ENCODE peak calls at places on chromosomes 4 and X, in nine cellular contexts. S is GM23338, I is prostate gland, T is stomach, A is HCT116, E is GM12878, H is endothelial cell of umbilical vein, N is breast epithelium, C is Panc1. B is an unnamed sample.
A peak's percentile ranks its signal among the peaks of the same experiment; 100 is the strongest.

GRCh38 chr4:145132521-145133098 is 34.5 kb downstream of the ABCE1 start:
- DNase-seq in E (peak; percentile 53), H (peak; percentile 91), A (no peak), C (no peak), T (no peak), I (no peak), N (no peak), S (no peak), B (peak; percentile 3)

GRCh38 chr4:152734699-152735050 is 44.9 kb downstream of the TIGD4 start:
- DNase-seq in E (no peak), N (no peak), H (no peak), I (no peak), C (no peak), S (no peak), A (no peak), T (no peak), B (no peak)

GRCh38 chr4:22090655-22091350 is 142.2 kb upstream of the KCNIP4 start:
- DNase-seq in I (no peak), S (peak; percentile 13), H (no peak), T (no peak), A (no peak), E (no peak), N (no peak), C (no peak), B (no peak)

GRCh38 chr4:166153539-166153938 is 280.5 kb downstream of the TLL1 start:
- DNase-seq in A (no peak), S (no peak), I (no peak), E (no peak), H (no peak), T (no peak), C (no peak), N (no peak), B (peak; percentile 64)

GRCh38 chr4:176335421-176335820 is 15.7 kb downstream of the SPCS3 start:
- DNase-seq in N (no peak), H (no peak), S (no peak), T (no peak), I (no peak), E (no peak), C (no peak), A (no peak), B (no peak)

GRCh38 chr4:24228692-24229091 is 338.8 kb upstream of the PPARGC1A start:
- DNase-seq in C (no peak), H (no peak), T (no peak), N (no peak), A (no peak), E (no peak), I (no peak), S (no peak), B (no peak)

GRCh38 chr4:76373919-76374552 is 46.9 kb downstream of the CCDC158 start:
- DNase-seq in C (no peak), I (peak; percentile 28), S (no peak), N (no peak), E (no peak), A (no peak), T (no peak), H (peak; percentile 83), B (no peak)

GRCh38 chr4:81142744-81143143 is 72.3 kb downstream of the PRKG2 start:
- DNase-seq in S (no peak), E (no peak), T (no peak), N (no peak), C (no peak), I (no peak), A (no peak), H (no peak), B (no peak)

GRCh38 chr4:88791274-88791673 is 93.6 kb upstream of the NAP1L5 start:
- DNase-seq in S (peak; percentile 36), E (no peak), I (no peak), T (no peak), A (peak; percentile 13), N (no peak), C (no peak), H (peak; percentile 44), B (no peak)

GRCh38 chrX:52263417-52263816 is 78.7 kb downstream of the MAGED4 start:
- DNase-seq in C (no peak), A (no peak), I (no peak), H (no peak), S (no peak), T (no peak), E (no peak), N (no peak), B (no peak)

GRCh38 chrX:1661048-1661921 is 46.4 kb downstream of the ASMT start:
- DNase-seq in S (peak; percentile 96), N (no peak), C (no peak), E (peak; percentile 98), T (peak; percentile 46), H (no peak), A (peak; percentile 60), I (peak; percentile 9), B (no peak)
- TF ChIP-seq POLR2AphosphoS5 in S (no peak), N (no peak), C (no peak), E (no peak), T (no peak), H (no peak), A (no peak), I (no peak), B (no peak)

GRCh38 chrX:40544343-40545250 is 36.2 kb upstream of the ATP6AP2 start:
- DNase-seq in A (no peak), C (no peak), T (no peak), N (no peak), I (peak; percentile 5), E (no peak), S (no peak), H (peak; percentile 26), B (no peak)
- H3K27ac ChIP-seq in A (no peak overlapping the region), C (no peak overlapping the region), T (no peak overlapping the region), N (peak overlapping the region; percentile 43), I (peak overlapping the region; percentile 77), E (no peak overlapping the region), S (no peak overlapping the region), H (peak overlapping the region; percentile 83), B (peak overlapping the region; percentile 16)

GRCh38 chr4:143286058-143286457 is 50.6 kb upstream of the GAB1 start:
- DNase-seq in C (no peak), S (no peak), N (no peak), E (no peak), H (no peak), T (no peak), A (no peak), I (no peak), B (no peak)
- TF ChIP-seq POLR2AphosphoS5 in C (no peak), S (no peak), N (no peak), E (no peak), H (no peak), T (no peak), A (no peak), I (no peak), B (no peak)

GRCh38 chrX:150012647-150013046 is 74.4 kb upstream of the EOLA2 start:
- DNase-seq in I (no peak), C (no peak), T (no peak), A (no peak), S (no peak), E (no peak), N (no peak), H (no peak), B (no peak)
- H3K27ac ChIP-seq in I (no peak overlapping the region), C (no peak overlapping the region), T (no peak overlapping the region), A (no peak overlapping the region), S (no peak overlapping the region), E (no peak overlapping the region), N (no peak overlapping the region), H (no peak overlapping the region), B (no peak overlapping the region)

DNA sequence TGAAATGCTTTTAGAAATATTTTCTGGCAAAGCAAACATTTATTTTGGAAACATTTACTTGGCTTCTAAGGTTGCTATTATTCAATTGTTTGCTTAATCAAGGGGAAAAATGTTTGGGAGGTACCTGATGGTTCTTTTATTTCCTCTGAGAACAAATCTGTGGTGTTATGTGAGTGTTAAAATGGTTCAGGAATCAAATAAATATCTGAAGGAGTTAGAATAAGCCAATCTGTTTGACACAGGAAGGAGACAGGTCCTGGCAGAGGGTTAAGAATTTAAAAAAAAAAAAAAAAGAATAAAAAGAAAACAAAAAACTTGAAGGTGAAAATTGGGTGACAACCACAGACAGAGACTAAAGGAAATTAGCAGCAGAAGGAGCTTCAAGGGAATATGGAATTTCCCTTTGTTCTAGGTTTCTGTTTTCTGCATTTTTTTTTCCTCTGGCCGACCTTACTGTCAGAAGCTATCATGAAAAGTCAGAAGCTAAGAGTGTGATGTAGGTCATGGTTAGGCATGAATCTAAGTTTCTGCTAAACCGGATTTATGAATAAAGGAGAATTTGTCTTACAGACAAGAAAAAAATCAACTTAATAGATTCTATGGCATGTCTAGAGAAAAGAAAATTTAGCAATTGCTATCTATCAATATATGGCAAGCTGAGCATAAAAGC is 78.6 kb upstream of the PNPLA4 start:
- DNase-seq in H (no peak), N (no peak), C (no peak), S (no peak), A (no peak), I (no peak), T (no peak), E (no peak), B (no peak)
- TF ChIP-seq POLR2AphosphoS5 in H (no peak), N (no peak), C (no peak), S (no peak), A (no peak), I (no peak), T (no peak), E (no peak), B (no peak)

B was measured in SK-N-MC.